ENCODE peak calls at places on chromosomes 4 and X, in six cellular contexts. One of them, this sample, is unnamed.

GRCh38 chr4:71680706-71681105 is 103.2 kb downstream of the GC start:
- DNase-seq in A549: no peak
- DNase-seq in sigmoid colon: no peak
- DNase-seq in heart left ventricle: no peak
- DNase-seq in suprapubic skin: no peak
- DNase-seq in HCT116: no peak
- DNase-seq in this sample: no peak

GRCh38 chr4:89914609-89915008 is 20.0 kb downstream of the MMRN1 start:
- DNase-seq in sigmoid colon: no peak
- DNase-seq in suprapubic skin: no peak
- DNase-seq in heart left ventricle: no peak
- DNase-seq in HCT116: no peak
- DNase-seq in A549: no peak
- DNase-seq in this sample: no peak

GRCh38 chrX:109847257-109848187 is 114.5 kb upstream of the ACSL4 start:
- DNase-seq in heart left ventricle: no peak
- DNase-seq in HCT116: no peak
- DNase-seq in sigmoid colon: no peak
- DNase-seq in suprapubic skin: no peak
- DNase-seq in A549: peak
- DNase-seq in this sample: no peak

GRCh38 chr4:5773271-5773555 is 62.2 kb downstream of the EVC start:
- DNase-seq in suprapubic skin: no peak
- DNase-seq in sigmoid colon: peak
- DNase-seq in heart left ventricle: no peak
- DNase-seq in HCT116: no peak
- DNase-seq in A549: no peak
- DNase-seq in this sample: no peak

GRCh38 chr4:145887241-145887964 is 51.2 kb downstream of the ZNF827 start:
- DNase-seq in suprapubic skin: no peak
- DNase-seq in heart left ventricle: peak
- DNase-seq in sigmoid colon: peak
- DNase-seq in HCT116: no peak
- DNase-seq in A549: no peak
- DNase-seq in this sample: no peak

GRCh38 chrX:13506574-13506973 is 62.8 kb upstream of the EGFL6 start:
- DNase-seq in A549: peak
- DNase-seq in HCT116: peak
- DNase-seq in suprapubic skin: no peak
- DNase-seq in heart left ventricle: peak
- DNase-seq in sigmoid colon: no peak
- DNase-seq in this sample: peak

GRCh38 chr4:19982556-19982955 is 269.1 kb upstream of the SLIT2 start:
- DNase-seq in heart left ventricle: no peak
- DNase-seq in sigmoid colon: no peak
- DNase-seq in A549: no peak
- DNase-seq in HCT116: no peak
- DNase-seq in suprapubic skin: no peak
- DNase-seq in this sample: no peak

GRCh38 chrX:125203737-125204578 is 115.7 kb upstream of the TEX13C start:
- DNase-seq in A549: no peak
- DNase-seq in heart left ventricle: peak
- DNase-seq in HCT116: no peak
- DNase-seq in suprapubic skin: peak
- DNase-seq in sigmoid colon: no peak
- DNase-seq in this sample: no peak

GRCh38 chr4:168600796-168601583 is 104.1 kb downstream of the PALLD start:
- DNase-seq in HCT116: peak
- DNase-seq in heart left ventricle: no peak
- DNase-seq in sigmoid colon: no peak
- DNase-seq in suprapubic skin: no peak
- DNase-seq in A549: no peak
- DNase-seq in this sample: no peak

GRCh38 chrX:69614896-69615295 is 1.0 kb upstream of the EDA start:
- DNase-seq in heart left ventricle: peak
- DNase-seq in suprapubic skin: no peak
- DNase-seq in A549: no peak
- DNase-seq in HCT116: no peak
- DNase-seq in sigmoid colon: no peak
- DNase-seq in this sample: no peak

GRCh38 chr4:8345053-8345945 is 75.7 kb downstream of the HTRA3 start:
- DNase-seq in A549: no peak
- DNase-seq in suprapubic skin: peak
- DNase-seq in HCT116: no peak
- DNase-seq in sigmoid colon: no peak
- DNase-seq in heart left ventricle: no peak
- DNase-seq in this sample: peak

GRCh38 chr4:147110968-147111367 is 165.3 kb upstream of the TTC29 start:
- DNase-seq in heart left ventricle: no peak
- DNase-seq in HCT116: no peak
- DNase-seq in suprapubic skin: no peak
- DNase-seq in sigmoid colon: no peak
- DNase-seq in A549: no peak
- DNase-seq in this sample: no peak

GRCh38 chr4:134126161-134126560 is 75.4 kb downstream of the PABPC4L start:
- DNase-seq in A549: no peak
- DNase-seq in heart left ventricle: no peak
- DNase-seq in sigmoid colon: no peak
- DNase-seq in HCT116: no peak
- DNase-seq in suprapubic skin: no peak
- DNase-seq in this sample: no peak

GRCh38 chr4:5863461-5864113 is 29.3 kb downstream of the CRMP1 start:
- DNase-seq in HCT116: peak
- DNase-seq in suprapubic skin: no peak
- DNase-seq in A549: peak
- DNase-seq in sigmoid colon: no peak
- DNase-seq in heart left ventricle: no peak
- DNase-seq in this sample: no peak

GRCh38 chrX:132488819-132489255 is at the start of gene MBNL3:
- DNase-seq in HCT116: no peak
- DNase-seq in suprapubic skin: no peak
- DNase-seq in heart left ventricle: peak
- DNase-seq in A549: no peak
- DNase-seq in sigmoid colon: peak
- DNase-seq in this sample: peak

GRCh38 chrX:47751670-47752069 is 85.0 kb upstream of the ZNF81 start:
- DNase-seq in HCT116: peak
- DNase-seq in A549: no peak
- DNase-seq in sigmoid colon: no peak
- DNase-seq in heart left ventricle: peak
- DNase-seq in suprapubic skin: no peak
- DNase-seq in this sample: peak

GRCh38 chr4:166318810-166319525 is 445.9 kb downstream of the TLL1 start:
- DNase-seq in HCT116: no peak
- DNase-seq in heart left ventricle: no peak
- DNase-seq in sigmoid colon: no peak
- DNase-seq in suprapubic skin: no peak
- DNase-seq in A549: no peak
- DNase-seq in this sample: no peak

GRCh38 chrX:24877854-24878650 is 137.7 kb downstream of the ARX start:
- DNase-seq in A549: peak
- DNase-seq in HCT116: no peak
- DNase-seq in heart left ventricle: no peak
- DNase-seq in suprapubic skin: no peak
- DNase-seq in sigmoid colon: no peak
- DNase-seq in this sample: no peak

GRCh38 chr4:189377576-189377975 is 563.1 kb upstream of the FRG1 start:
- DNase-seq in suprapubic skin: no peak
- DNase-seq in HCT116: no peak
- DNase-seq in sigmoid colon: no peak
- DNase-seq in heart left ventricle: no peak
- DNase-seq in A549: no peak
- DNase-seq in this sample: no peak

GRCh38 chrX:373641-374471 is 12.9 kb downstream of the PPP2R3B start:
- DNase-seq in HCT116: no peak
- DNase-seq in sigmoid colon: no peak
- DNase-seq in A549: peak
- DNase-seq in suprapubic skin: no peak
- DNase-seq in heart left ventricle: peak
- DNase-seq in this sample: no peak

GRCh38 chr4:150518559-150518958 is 63.4 kb upstream of the MAB21L2 start:
- DNase-seq in sigmoid colon: no peak
- DNase-seq in A549: peak
- DNase-seq in suprapubic skin: no peak
- DNase-seq in heart left ventricle: no peak
- DNase-seq in HCT116: peak
- DNase-seq in this sample: no peak

GRCh38 chr4:108830509-108831244 is 67.8 kb upstream of the ETNPPL start:
- DNase-seq in suprapubic skin: no peak
- DNase-seq in A549: no peak
- DNase-seq in heart left ventricle: peak
- DNase-seq in HCT116: no peak
- DNase-seq in sigmoid colon: no peak
- DNase-seq in this sample: peak

GRCh38 chr4:152540941-152541340 is 5.0 kb upstream of the FBXW7 start:
- DNase-seq in HCT116: no peak
- DNase-seq in heart left ventricle: no peak
- DNase-seq in sigmoid colon: no peak
- DNase-seq in suprapubic skin: peak
- DNase-seq in A549: no peak
- DNase-seq in this sample: no peak
- TF ChIP-seq POLR2A in HCT116: no peak
- TF ChIP-seq POLR2A in heart left ventricle: no peak
- TF ChIP-seq POLR2A in sigmoid colon: no peak
- TF ChIP-seq POLR2A in suprapubic skin: no peak
- TF ChIP-seq POLR2A in A549: no peak
- TF ChIP-seq POLR2A in this sample: no peak

DNA sequence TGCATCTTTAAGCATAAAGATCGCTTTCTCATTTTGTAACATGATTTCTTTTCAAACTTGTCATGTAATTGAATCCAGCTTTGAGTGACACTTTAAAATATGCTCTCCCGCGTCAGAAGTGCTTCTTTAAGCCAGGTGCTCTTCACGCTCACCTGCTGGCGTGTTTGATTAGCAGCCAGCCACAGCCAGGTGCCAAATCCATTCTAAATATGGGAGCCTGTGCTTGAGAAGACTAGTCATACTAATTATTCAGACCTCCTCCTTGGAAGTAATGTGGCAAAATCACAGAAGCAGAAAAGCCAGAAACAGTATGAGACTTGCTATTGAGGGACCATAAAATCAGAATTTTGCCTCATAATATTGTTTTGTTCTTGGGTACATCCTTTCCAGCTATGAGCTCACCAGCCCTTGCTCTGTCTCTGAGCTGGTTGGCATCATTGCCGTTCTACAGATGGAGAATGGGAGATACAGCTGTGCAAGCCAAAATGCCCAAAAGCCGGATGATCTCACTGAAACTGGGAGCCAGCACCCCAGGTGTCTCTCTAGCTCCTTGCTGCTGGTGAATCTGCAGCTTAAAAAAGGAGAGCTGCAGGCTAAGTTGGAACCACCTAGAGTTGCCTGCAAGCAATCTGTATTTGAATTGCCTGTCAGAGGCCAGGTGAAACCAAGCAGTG is 205.4 kb downstream of the SHROOM3 start:
- DNase-seq in A549: no peak
- DNase-seq in HCT116: no peak
- DNase-seq in heart left ventricle: no peak
- DNase-seq in suprapubic skin: no peak
- DNase-seq in sigmoid colon: no peak
- DNase-seq in this sample: peak
- H3K4me3 ChIP-seq in A549: no peak
- H3K4me3 ChIP-seq in HCT116: no peak
- H3K4me3 ChIP-seq in heart left ventricle: no peak
- H3K4me3 ChIP-seq in suprapubic skin: no peak
- H3K4me3 ChIP-seq in sigmoid colon: no peak
- H3K4me3 ChIP-seq in this sample: no peak

DNA sequence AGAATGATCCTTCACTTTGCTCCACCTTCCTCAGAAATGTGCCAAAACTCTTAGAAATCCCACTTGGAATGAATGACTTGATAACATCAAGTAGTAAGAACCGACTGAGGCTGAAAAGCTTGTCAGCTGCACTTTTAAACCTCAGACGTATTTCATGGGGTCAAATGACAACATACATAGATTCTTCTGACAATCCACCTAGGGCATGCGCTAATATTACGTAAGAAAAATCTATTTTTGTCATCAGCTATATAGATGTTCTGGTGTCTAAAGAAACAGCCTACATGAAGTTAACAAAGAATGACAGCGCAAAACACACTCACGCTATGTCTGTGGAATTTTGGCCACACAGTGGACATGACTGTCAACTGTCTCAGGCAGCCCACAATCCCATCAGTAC is 3.4 kb upstream of the STS start:
- DNase-seq in HCT116: no peak
- DNase-seq in suprapubic skin: no peak
- DNase-seq in A549: no peak
- DNase-seq in heart left ventricle: no peak
- DNase-seq in sigmoid colon: no peak
- DNase-seq in this sample: no peak
- TF ChIP-seq POLR2A in HCT116: no peak
- TF ChIP-seq POLR2A in suprapubic skin: no peak
- TF ChIP-seq POLR2A in A549: no peak
- TF ChIP-seq POLR2A in heart left ventricle: no peak
- TF ChIP-seq POLR2A in sigmoid colon: no peak
- TF ChIP-seq POLR2A in this sample: no peak

GRCh38 chr4:3679071-3679825 is 86.9 kb upstream of the ADRA2C start:
- DNase-seq in A549: no peak
- DNase-seq in heart left ventricle: no peak
- DNase-seq in suprapubic skin: peak
- DNase-seq in sigmoid colon: peak
- DNase-seq in HCT116: no peak
- DNase-seq in this sample: no peak

GRCh38 chr4:3677671-3678070 is 88.5 kb upstream of the ADRA2C start:
- DNase-seq in A549: no peak
- DNase-seq in sigmoid colon: peak
- DNase-seq in heart left ventricle: no peak
- DNase-seq in HCT116: no peak
- DNase-seq in suprapubic skin: peak
- DNase-seq in this sample: no peak

GRCh38 chr4:3676196-3676595 is 90.0 kb upstream of the ADRA2C start:
- DNase-seq in heart left ventricle: no peak
- DNase-seq in A549: no peak
- DNase-seq in suprapubic skin: peak
- DNase-seq in sigmoid colon: peak
- DNase-seq in HCT116: no peak
- DNase-seq in this sample: no peak

GRCh38 chr4:3675251-3676115 is 90.7 kb upstream of the ADRA2C start:
- DNase-seq in suprapubic skin: peak
- DNase-seq in A549: no peak
- DNase-seq in sigmoid colon: peak
- DNase-seq in heart left ventricle: no peak
- DNase-seq in HCT116: peak
- DNase-seq in this sample: no peak

GRCh38 chr4:3676907-3677495 is 89.2 kb upstream of the ADRA2C start:
- DNase-seq in sigmoid colon: peak
- DNase-seq in suprapubic skin: peak
- DNase-seq in HCT116: no peak
- DNase-seq in A549: no peak
- DNase-seq in heart left ventricle: no peak
- DNase-seq in this sample: no peak
- H3K4me3 ChIP-seq in sigmoid colon: no peak
- H3K4me3 ChIP-seq in suprapubic skin: no peak
- H3K4me3 ChIP-seq in HCT116: no peak
- H3K4me3 ChIP-seq in A549: no peak
- H3K4me3 ChIP-seq in heart left ventricle: no peak
- H3K4me3 ChIP-seq in this sample: no peak

DNA sequence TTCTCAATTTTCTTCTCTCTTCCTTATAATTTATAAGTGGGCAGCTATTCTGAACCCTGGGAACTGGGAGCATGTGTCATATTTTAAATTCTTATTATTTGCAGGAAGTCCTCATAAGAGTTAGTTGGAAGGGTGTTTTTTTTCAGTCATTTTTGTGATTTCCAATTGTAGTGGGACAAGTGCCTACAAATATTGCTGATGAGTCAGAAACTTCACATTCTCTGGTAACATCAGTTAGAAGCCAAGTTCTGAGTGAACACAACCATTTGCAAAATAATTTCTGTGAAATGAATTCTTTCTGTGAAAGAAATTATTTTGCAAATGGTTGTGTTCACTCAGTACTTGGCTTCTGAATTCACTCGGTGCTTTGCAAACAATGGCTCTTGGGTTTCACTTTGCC is 20.8 kb upstream of the NWD2 start:
- DNase-seq in sigmoid colon: no peak
- DNase-seq in heart left ventricle: no peak
- DNase-seq in A549: no peak
- DNase-seq in suprapubic skin: no peak
- DNase-seq in HCT116: no peak
- DNase-seq in this sample: no peak
- TF ChIP-seq POLR2A in sigmoid colon: no peak
- TF ChIP-seq POLR2A in heart left ventricle: no peak
- TF ChIP-seq POLR2A in A549: no peak
- TF ChIP-seq POLR2A in suprapubic skin: no peak
- TF ChIP-seq POLR2A in HCT116: no peak
- TF ChIP-seq POLR2A in this sample: no peak